ENCODE peak calls at places on chromosomes 7 and 10, in nine cellular contexts. B, P, V, Z, T, H, J, N and M are unnamed samples.

GRCh38 chr7:9761224-9761623 is 1212.4 kb upstream of the PHF14 start:
- DNase-seq in T (no peak), N (no peak), P (no peak), J (no peak), B (no peak), V (no peak), H (no peak), Z (no peak), M (no peak)

GRCh38 chr10:48197236-48197899 is 77.1 kb downstream of the FRMPD2 start:
- DNase-seq in H (no peak), N (no peak), T (no peak), J (no peak), Z (no peak), P (no peak), V (no peak), B (no peak), M (no peak)

GRCh38 chr10:24209421-24209770 is 458 bp downstream of the KIAA1217 start:
- DNase-seq in T (peak), B (peak), H (no peak), Z (no peak), J (peak), V (no peak), P (no peak), N (no peak), M (no peak)

GRCh38 chr10:59290448-59290847 is 71.9 kb downstream of the FAM13C start:
- DNase-seq in J (no peak), T (peak), B (peak), H (no peak), N (no peak), P (no peak), Z (no peak), V (no peak), M (no peak)

GRCh38 chr7:12456506-12456905 is 52.8 kb upstream of the VWDE start:
- DNase-seq in Z (no peak), V (no peak), N (no peak), B (no peak), P (no peak), T (no peak), H (no peak), J (no peak), M (no peak)

GRCh38 chr10:116753759-116754158 is 11.4 kb upstream of the HSPA12A start:
- DNase-seq in V (no peak), N (no peak), Z (peak), T (no peak), P (no peak), H (no peak), J (peak), B (no peak), M (no peak)

GRCh38 chr10:4771554-4772201 is 54.3 kb upstream of the AKR1E2 start:
- DNase-seq in V (no peak), Z (no peak), T (no peak), P (peak), N (no peak), J (peak), B (no peak), H (no peak), M (no peak)

GRCh38 chr7:123190109-123190831 is 9.5 kb downstream of the SLC13A1 start:
- DNase-seq in Z (no peak), H (no peak), V (no peak), B (peak), J (no peak), P (no peak), N (no peak), T (peak), M (no peak)

GRCh38 chr7:44094365-44094764 is 9.8 kb upstream of the AEBP1 start:
- DNase-seq in B (no peak), T (no peak), V (no peak), Z (no peak), J (no peak), P (no peak), N (no peak), H (no peak), M (no peak)

GRCh38 chr7:101302641-101303101 is 18.9 kb downstream of the IFT22 start:
- DNase-seq in N (no peak), H (no peak), Z (no peak), T (no peak), P (no peak), J (no peak), V (no peak), B (no peak), M (no peak)

GRCh38 chr7:101306307-101306706 is 15.3 kb downstream of the IFT22 start:
- DNase-seq in V (no peak), B (no peak), J (no peak), T (no peak), N (no peak), Z (no peak), P (no peak), H (no peak), M (no peak)

GRCh38 chr7:101303102-101303701 is 18.4 kb downstream of the IFT22 start:
- DNase-seq in B (no peak), Z (no peak), H (no peak), P (no peak), V (no peak), J (no peak), T (no peak), N (peak), M (no peak)

DNA sequence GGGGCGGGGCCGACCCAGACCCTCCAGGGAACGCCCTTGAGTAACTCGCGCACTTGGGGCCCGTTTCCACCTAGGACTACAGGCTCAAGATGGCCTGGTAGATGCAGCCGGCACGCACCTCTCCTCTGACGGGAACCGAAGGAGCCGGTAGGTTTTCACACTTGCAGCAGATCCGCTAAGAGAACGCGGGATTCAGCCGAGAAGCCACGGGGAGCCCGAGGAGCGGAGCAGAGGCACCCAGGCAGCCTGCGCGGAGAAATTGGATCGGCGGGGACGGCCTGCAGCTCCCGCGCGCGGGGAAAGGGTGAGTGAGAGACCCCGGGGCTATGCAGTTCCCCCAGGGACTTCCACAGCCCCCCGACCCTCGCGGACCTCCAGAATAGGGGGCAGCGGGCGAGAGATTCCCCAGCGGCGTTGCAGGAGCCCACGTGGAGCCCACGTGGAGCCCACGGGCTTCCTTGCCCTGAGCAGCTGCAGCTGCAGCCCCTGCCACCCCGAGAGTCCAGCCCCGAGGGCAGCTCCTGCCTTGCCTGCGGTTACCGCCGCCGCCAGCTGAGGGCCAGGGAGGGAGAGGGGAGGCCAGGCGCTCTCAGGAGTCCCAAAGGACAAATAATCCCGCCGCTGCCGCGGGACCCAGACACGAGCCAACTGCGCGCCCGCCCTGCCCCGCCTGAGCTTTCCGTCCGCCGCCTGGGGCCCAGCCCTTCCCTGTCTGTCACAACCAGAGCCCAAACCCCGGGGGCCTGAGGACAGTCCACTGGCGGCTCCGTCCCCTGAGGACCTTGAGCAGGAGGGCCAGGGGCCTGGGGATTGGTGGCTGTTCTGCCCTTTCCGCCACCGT is 13.1 kb downstream of the IFT22 start:
- DNase-seq in T (peak), B (no peak), Z (no peak), P (no peak), J (peak), N (no peak), V (no peak), H (no peak), M (no peak)
- TF ChIP-seq CTCF in T (no peak), B (no peak), Z (no peak), P (no peak), J (no peak), N (no peak), V (no peak), H (no peak), M (no peak)

GRCh38 chr10:62610649-62611229 is 193.8 kb upstream of the ADO start:
- DNase-seq in J (peak), B (peak), P (no peak), Z (peak), H (no peak), T (peak), N (peak), V (peak), M (no peak)
- TF ChIP-seq CTCF in J (peak), B (peak), P (peak), Z (peak), H (peak), T (peak), N (peak), V (peak), M (peak)

GRCh38 chr10:110860576-110861241 is 11.0 kb upstream of the PDCD4 start:
- DNase-seq in H (no peak), P (no peak), V (no peak), T (no peak), N (no peak), B (no peak), J (no peak), Z (no peak), M (no peak)

GRCh38 chr10:110859206-110859946 is 12.4 kb upstream of the PDCD4 start:
- DNase-seq in N (no peak), B (no peak), H (no peak), J (no peak), T (no peak), P (no peak), V (no peak), Z (no peak), M (no peak)

GRCh38 chr10:110859947-110860376 is 11.8 kb upstream of the PDCD4 start:
- DNase-seq in B (no peak), N (no peak), H (no peak), V (no peak), Z (no peak), P (peak), T (no peak), J (no peak), M (peak)

GRCh38 chr10:110858297-110858934 is 13.3 kb upstream of the PDCD4 start:
- DNase-seq in T (no peak), J (no peak), V (no peak), H (no peak), P (no peak), N (no peak), Z (no peak), B (no peak), M (no peak)

DNA sequence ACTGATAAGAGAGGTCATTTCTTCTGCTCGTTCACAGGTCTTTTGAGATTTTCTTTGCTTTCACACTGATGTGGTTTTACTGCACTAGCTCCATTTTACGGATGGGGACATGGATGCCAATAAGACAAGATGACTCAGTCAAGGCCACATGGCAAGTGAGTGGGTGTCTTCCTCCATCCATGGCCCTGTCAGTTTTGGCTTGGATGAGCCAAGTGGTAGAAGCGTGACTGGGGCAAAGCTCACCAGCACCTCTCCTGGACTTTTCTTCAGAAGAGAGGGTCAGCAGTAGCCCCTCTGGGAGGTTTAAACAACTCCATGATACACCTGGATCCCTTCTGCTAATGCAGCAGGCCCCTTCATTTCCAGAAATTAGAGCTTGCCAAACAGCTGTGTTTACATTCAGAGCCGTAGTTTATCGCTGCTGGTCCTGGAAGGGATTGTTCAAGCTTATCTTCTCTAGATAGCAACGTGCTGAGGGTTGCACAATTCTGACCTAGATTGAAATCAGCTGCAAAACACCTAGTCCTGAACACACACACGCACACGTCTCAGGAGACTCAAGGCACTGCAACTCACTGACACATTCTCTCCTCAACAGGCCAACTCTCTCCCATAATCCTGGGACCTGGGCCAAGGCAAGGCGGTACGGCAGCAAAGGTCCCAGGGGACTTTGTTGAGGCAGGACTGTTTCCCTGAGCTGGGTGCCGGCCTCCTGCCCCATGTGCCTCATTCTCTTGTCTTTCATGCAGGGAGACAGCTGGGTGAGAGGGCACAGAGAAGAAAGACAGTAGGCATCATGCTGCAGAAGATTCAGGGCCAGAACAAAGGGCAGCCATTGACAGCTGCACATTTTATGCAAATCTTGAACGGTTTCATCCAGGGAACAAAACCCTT is 14.2 kb upstream of the PDCD4 start:
- DNase-seq in T (no peak), P (no peak), J (no peak), B (no peak), Z (no peak), V (no peak), H (no peak), N (no peak), M (no peak)
- TF ChIP-seq CTCF in T (no peak), P (no peak), J (no peak), B (no peak), Z (no peak), V (no peak), H (no peak), N (no peak), M (no peak)

GRCh38 chr7:84981038-84981601 is 205.7 kb downstream of the SEMA3D start:
- DNase-seq in H (no peak), Z (no peak), B (no peak), T (no peak), N (no peak), P (no peak), V (no peak), J (peak), M (no peak)

GRCh38 chr7:84982199-84982598 is 204.7 kb downstream of the SEMA3D start:
- DNase-seq in T (no peak), P (no peak), V (no peak), J (peak), N (no peak), B (no peak), Z (no peak), H (no peak), M (no peak)

DNA sequence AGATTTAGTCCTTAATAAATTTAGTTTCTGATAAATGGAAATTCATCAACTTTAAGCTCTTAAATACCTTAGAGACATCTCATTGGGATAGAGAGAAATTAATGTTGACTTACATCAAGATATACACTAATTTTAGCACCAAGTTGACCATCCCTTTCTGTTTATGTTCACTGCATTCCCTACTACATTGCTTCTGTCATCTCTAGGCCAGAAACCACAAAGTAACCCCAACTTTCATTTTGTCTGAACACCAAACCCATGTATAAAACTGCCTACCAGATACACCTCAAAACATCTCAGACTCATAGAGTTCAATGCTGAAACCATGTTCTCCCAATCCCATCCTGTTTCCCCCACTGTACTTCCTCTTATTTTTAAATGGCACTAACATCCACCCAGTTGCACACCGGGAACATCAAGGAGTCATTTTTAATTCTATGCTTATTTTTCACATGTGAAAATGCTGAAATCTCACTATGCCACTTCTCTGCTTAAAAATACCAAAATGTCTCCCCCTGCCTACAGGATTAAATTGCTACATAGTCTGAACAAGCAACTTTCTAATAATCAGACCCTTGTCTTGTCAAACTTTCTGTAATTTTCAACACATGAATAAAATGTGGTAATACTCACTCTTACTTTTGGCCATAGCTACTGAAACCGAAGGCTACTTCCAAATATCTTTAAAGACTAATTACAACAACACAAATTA is 201.6 kb downstream of the SEMA3D start:
- DNase-seq in P (no peak), H (no peak), V (no peak), T (no peak), N (no peak), Z (no peak), B (no peak), J (no peak), M (no peak)
- TF ChIP-seq CTCF in P (no peak), H (no peak), V (no peak), T (no peak), N (no peak), Z (no peak), B (no peak), J (no peak), M (no peak)

GRCh38 chr10:97012470-97012869 is 173.3 kb downstream of the SLIT1 start:
- DNase-seq in Z (no peak), J (no peak), H (no peak), N (no peak), B (no peak), V (no peak), P (no peak), T (no peak), M (no peak)

GRCh38 chr10:97010695-97011206 is 175.0 kb downstream of the SLIT1 start:
- DNase-seq in B (no peak), H (no peak), N (no peak), T (no peak), J (no peak), P (no peak), Z (no peak), V (no peak), M (no peak)

GRCh38 chr10:97013983-97014382 is 171.8 kb downstream of the SLIT1 start:
- DNase-seq in V (no peak), Z (no peak), T (no peak), J (no peak), H (no peak), N (no peak), B (no peak), P (no peak), M (no peak)

GRCh38 chr10:97013568-97013967 is 172.2 kb downstream of the SLIT1 start:
- DNase-seq in J (no peak), P (no peak), B (no peak), H (no peak), N (no peak), Z (no peak), T (no peak), V (no peak), M (no peak)

DNA sequence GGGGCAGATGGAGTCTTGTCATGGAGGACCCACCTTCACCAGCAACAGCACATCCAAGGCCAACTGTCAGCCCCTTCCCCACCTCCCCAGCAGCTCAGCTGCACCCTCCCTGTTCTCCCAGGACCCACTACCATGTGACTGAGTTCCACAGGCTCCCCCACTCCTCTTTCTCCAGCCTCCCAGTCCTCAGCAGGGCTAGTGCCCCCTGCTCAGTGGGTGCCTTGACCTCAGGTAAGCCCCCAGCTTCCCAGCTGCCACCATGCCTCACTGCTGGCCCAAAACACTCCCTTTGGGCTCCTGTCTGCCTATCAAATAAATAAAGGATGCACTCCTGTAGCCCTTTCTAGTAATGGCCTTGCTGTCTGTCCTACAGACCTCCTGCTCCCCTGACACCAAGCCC is 174.4 kb downstream of the SLIT1 start:
- DNase-seq in T (no peak), B (no peak), N (no peak), V (no peak), J (no peak), H (no peak), P (no peak), Z (no peak), M (no peak)
- TF ChIP-seq CTCF in T (no peak), B (no peak), N (no peak), V (no peak), J (no peak), H (no peak), P (no peak), Z (no peak), M (no peak)

GRCh38 chr7:80014507-80014906 is 120.1 kb upstream of the GNAI1 start:
- DNase-seq in Z (no peak), H (no peak), T (no peak), V (no peak), B (no peak), P (no peak), N (no peak), J (peak), M (no peak)

GRCh38 chr7:80017101-80017500 is 117.5 kb upstream of the GNAI1 start:
- DNase-seq in P (no peak), Z (no peak), H (no peak), B (no peak), N (no peak), V (no peak), T (no peak), J (no peak), M (no peak)

DNA sequence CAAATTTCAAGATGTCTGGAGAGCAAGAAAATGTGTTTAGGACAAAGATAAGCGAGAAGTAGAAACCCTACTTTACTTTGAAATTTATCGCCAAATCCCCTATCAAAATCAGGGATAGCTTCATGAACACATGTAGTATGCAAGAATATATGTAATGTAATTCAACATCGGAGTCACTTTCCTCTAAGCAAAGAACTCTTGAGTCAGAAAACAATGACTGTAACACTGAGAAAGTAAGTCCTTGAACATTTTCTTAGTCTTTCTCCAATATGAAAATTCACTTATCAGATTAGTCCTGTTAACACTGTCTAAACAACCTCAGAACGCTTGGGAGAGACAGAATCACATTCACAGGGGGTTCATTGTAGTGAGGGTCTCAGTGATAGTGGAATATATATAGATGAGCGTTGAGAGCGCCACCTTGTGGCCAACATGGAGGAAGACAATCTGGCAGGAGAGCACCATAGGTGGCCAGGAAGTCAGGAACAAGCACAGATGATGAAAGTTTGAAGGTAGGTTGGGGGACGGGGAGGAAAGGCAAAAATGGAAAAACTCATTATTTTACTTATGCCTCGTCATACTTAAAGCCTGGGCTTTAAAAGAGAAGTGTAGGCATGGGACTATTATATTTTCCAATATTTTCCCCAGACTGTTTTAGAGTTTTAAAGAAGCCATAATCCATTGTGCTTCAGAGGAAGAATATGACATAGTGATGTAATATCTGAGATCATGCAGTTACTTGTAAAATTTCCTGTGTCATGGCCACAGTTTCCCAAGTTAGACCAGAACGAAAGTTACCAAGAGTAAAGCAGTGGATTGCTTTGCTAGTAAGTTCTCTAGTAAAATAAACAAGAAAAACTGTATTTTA is 115.5 kb upstream of the GNAI1 start:
- DNase-seq in B (peak), P (no peak), V (peak), T (peak), N (no peak), Z (peak), H (peak), J (peak), M (no peak)
- TF ChIP-seq CTCF in B (peak), P (peak), V (peak), T (peak), N (peak), Z (peak), H (peak), J (peak), M (peak)